ENCODE peak calls at places on chromosomes 3 and 15, in five cellular contexts. N is IMR-90, O is tibial nerve, P is prostate gland, S is A549. K is an unnamed sample.

GRCh38 chr15:62188744-62189143 is 23.7 kb upstream of the C2CD4B start:
- DNase-seq in N (no peak), O (no peak), P (no peak), S (no peak), K (no peak)

GRCh38 chr3:48130321-48130881 is 57.8 kb downstream of the CDC25A start:
- DNase-seq in N (peak), O (peak), P (no peak), S (no peak), K (no peak)

GRCh38 chr15:72034351-72034750 is 83.6 kb downstream of the MYO9A start:
- DNase-seq in N (peak), O (no peak), P (no peak), S (no peak), K (no peak)

GRCh38 chr3:143103633-143104032 is 15.9 kb upstream of the CHST2 start:
- DNase-seq in N (no peak), O (no peak), P (no peak), S (no peak), K (no peak)

GRCh38 chr3:58379351-58380073 is 46.8 kb downstream of the PXK start:
- DNase-seq in N (no peak), O (no peak), P (no peak), S (no peak), K (no peak)

GRCh38 chr3:100244264-100244663 is 16.5 kb upstream of the TBC1D23 start:
- DNase-seq in N (no peak), O (no peak), P (no peak), S (no peak), K (no peak)

GRCh38 chr3:141402476-141403171 is 34.3 kb downstream of the ZBTB38 start:
- DNase-seq in N (peak), O (peak), P (peak), S (peak), K (no peak)

GRCh38 chr3:21463319-21463718 is 287.7 kb downstream of the ZNF385D start:
- DNase-seq in N (no peak), O (no peak), P (no peak), S (no peak), K (no peak)

GRCh38 chr3:88231207-88231606 is 81.4 kb downstream of the C3orf38 start:
- DNase-seq in N (no peak), O (no peak), P (no peak), S (no peak), K (no peak)

GRCh38 chr3:188234172-188234571 is 80.2 kb downstream of the LPP start:
- DNase-seq in N (peak), O (no peak), P (no peak), S (no peak), K (no peak)

GRCh38 chr3:189301479-189301878 is 129.7 kb downstream of the TPRG1 start:
- DNase-seq in N (no peak), O (no peak), P (no peak), S (no peak), K (no peak)

GRCh38 chr15:84785053-84785452 is 32.1 kb upstream of the ALPK3 start:
- DNase-seq in N (no peak), O (no peak), P (no peak), S (no peak), K (no peak)

GRCh38 chr15:79193157-79193948 is 89.2 kb upstream of the ANKRD34C start:
- DNase-seq in N (no peak), O (no peak), P (no peak), S (no peak), K (no peak)

GRCh38 chr3:186261638-186262037 is 100.4 kb downstream of the DGKG start:
- DNase-seq in N (no peak), O (no peak), P (no peak), S (no peak), K (no peak)

GRCh38 chr3:27880969-27881892 is 159.1 kb upstream of the EOMES start:
- DNase-seq in N (no peak), O (no peak), P (no peak), S (no peak), K (no peak)

GRCh38 chr15:99986297-99987118 is 253.3 kb upstream of the LYSMD4 start:
- DNase-seq in N (no peak), O (no peak), P (no peak), S (no peak), K (no peak)

GRCh38 chr3:157572559-157573270 is 69.5 kb upstream of the VEPH1 start:
- DNase-seq in N (peak), O (no peak), P (peak), S (peak), K (peak)

GRCh38 chr15:96273317-96274086 is 57.0 kb upstream of the NR2F2 start:
- DNase-seq in N (peak), O (no peak), P (no peak), S (peak), K (no peak)

GRCh38 chr3:63855333-63855940 is 8.2 kb downstream of the THOC7 start:
- DNase-seq in N (no peak), O (no peak), P (no peak), S (no peak), K (no peak)

GRCh38 chr15:38072507-38073277 is 138.3 kb downstream of the TMCO5A start:
- DNase-seq in N (peak), O (peak), P (peak), S (peak), K (peak)
- TF ChIP-seq POLR2A in N (no peak), O (no peak), P (no peak), S (peak), K (no peak)

DNA sequence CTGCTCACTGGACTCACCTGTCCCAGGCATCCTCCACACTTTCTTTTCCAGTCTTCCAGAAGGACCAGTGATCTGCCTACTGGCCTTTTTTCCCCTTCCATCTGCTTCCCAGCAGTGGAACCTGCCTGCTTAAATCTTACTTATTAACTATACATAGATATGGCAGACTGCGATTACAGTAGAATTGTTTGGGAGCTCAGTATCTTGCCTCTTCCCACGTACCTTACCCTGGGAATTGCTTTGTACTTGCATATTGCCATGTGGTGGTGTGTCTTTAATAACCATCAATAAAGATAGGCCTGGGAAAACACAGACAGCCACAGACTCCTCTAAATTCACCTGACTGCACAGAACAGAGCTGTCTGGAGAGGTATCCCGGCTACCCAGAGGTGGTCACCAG is 11.7 kb upstream of the HES1 start:
- DNase-seq in N (no peak), O (no peak), P (no peak), S (no peak), K (no peak)
- TF ChIP-seq POLR2A in N (no peak), O (no peak), P (no peak), S (no peak), K (no peak)

GRCh38 chr3:120681018-120681417 is 1.0 kb downstream of the HGD start:
- DNase-seq in N (no peak), O (no peak), P (no peak), S (no peak), K (no peak)

GRCh38 chr3:120680193-120680894 is 1.7 kb downstream of the HGD start:
- DNase-seq in N (no peak), O (no peak), P (no peak), S (no peak), K (no peak)

GRCh38 chr3:120678984-120679383 is 3.1 kb downstream of the HGD start:
- DNase-seq in N (no peak), O (no peak), P (no peak), S (peak), K (no peak)

GRCh38 chr3:120681506-120682038 is 467 bp downstream of the HGD start:
- DNase-seq in N (no peak), O (no peak), P (no peak), S (no peak), K (no peak)

GRCh38 chr3:120678331-120678845 is 3.7 kb downstream of the HGD start:
- DNase-seq in N (peak), O (no peak), P (peak), S (peak), K (no peak)
- TF ChIP-seq POLR2A in N (no peak), O (no peak), P (no peak), S (no peak), K (no peak)

GRCh38 chr3:171772427-171773056 is 37.7 kb downstream of the PLD1 start:
- DNase-seq in N (peak), O (peak), P (peak), S (peak), K (peak)

GRCh38 chr3:171775943-171776342 is 34.3 kb downstream of the PLD1 start:
- DNase-seq in N (no peak), O (no peak), P (no peak), S (no peak), K (no peak)

GRCh38 chr3:171774516-171774915 is 35.8 kb downstream of the PLD1 start:
- DNase-seq in N (no peak), O (no peak), P (no peak), S (no peak), K (no peak)

GRCh38 chr3:171768281-171768925 is 41.9 kb downstream of the PLD1 start:
- DNase-seq in N (no peak), O (no peak), P (no peak), S (no peak), K (no peak)

DNA sequence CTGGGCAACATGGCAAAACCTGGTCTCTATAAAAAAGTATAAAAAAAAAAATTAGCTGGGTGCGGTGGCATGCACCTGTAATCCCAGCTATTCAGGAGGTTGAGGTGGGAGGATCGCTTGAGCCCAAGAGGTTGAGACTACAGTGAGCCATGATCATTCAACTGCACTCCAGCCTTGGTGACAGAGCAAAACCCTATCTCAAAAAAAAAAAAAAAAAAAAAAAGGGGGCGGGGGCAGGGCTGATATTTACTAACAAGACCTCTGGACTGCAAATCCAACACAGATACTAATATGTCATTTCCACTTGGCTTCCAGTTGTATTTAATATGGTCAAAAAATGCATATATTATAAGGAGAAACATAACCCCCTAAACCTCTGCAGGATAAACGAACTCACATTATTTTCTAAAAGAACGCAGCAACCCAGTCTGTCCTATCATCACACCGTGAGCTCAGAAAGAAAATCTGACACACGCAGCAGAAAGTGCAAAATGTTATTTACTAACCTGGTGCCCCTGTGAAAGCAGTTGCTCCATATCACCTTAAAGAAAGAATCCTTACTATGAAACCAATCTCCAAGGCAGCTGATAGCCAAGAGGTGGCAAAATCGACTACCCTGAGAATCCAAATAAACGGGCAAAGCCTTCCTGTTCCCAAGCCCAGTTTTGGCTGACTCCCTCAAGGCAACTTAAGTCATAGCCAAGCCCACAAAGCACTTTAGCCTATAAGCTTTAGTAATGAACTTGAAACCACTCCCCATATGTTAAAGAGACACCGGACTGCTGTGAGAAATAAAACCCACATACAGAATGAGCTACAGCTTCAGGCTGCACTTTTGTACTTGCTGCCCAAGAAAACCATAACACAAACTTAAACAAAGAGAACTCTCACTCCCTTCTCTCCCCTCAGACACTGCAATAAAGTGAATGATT is 39.3 kb downstream of the PLD1 start:
- DNase-seq in N (peak), O (no peak), P (peak), S (peak), K (no peak)
- TF ChIP-seq POLR2A in N (no peak), O (peak), P (peak), S (no peak), K (no peak)

GRCh38 chr15:70762469-70763119 is 764 bp downstream of the UACA start:
- DNase-seq in N (peak), O (peak), P (peak), S (peak), K (no peak)
- TF ChIP-seq POLR2A in N (peak), O (peak), P (peak), S (no peak), K (no peak)